ENCODE peak calls at places on chromosomes 4 and X, in ten cellular contexts. Y, H, T, I, B, V, G, K, D and U are unnamed samples.

GRCh38 chrX:73855546-73855945 is 292.5 kb downstream of the CHIC1 start:
- DNase-seq in K (peak; percentile 19), B (peak; percentile 53), H (peak; percentile 69), T (peak; percentile 80), V (peak; percentile 76), I (peak; percentile 76), Y (no peak), D (peak; percentile 75), G (peak; percentile 90), U (peak; percentile 80)

GRCh38 chr4:84578540-84579409 is 4.2 kb upstream of the CDS1 start:
- DNase-seq in D (peak; percentile 61), G (no peak), Y (no peak), T (no peak), B (peak; percentile 53), I (peak; percentile 26), H (no peak), K (no peak), V (peak; percentile 30), U (no peak)

GRCh38 chr4:1660948-1661677 is 23.0 kb downstream of the FAM53A start:
- DNase-seq in K (no peak), H (no peak), I (peak; percentile 27), Y (no peak), V (no peak), T (no peak), G (no peak), D (no peak), B (no peak), U (no peak)

GRCh38 chr4:5812506-5813229 is 80.2 kb downstream of the CRMP1 start:
- DNase-seq in K (no peak), D (peak; percentile 75), B (peak; percentile 52), I (peak; percentile 44), G (peak; percentile 52), V (peak; percentile 54), Y (peak; percentile 24), T (peak; percentile 13), H (no peak), U (peak; percentile 38)

GRCh38 chr4:4555916-4556315 is 14.1 kb upstream of the STX18 start:
- DNase-seq in K (no peak), B (peak; percentile 97), V (no peak), T (no peak), I (no peak), D (no peak), Y (peak; percentile 90), H (no peak), G (no peak), U (no peak)

GRCh38 chr4:151668687-151669402 is 92.0 kb downstream of the GATB start:
- DNase-seq in I (no peak), K (no peak), H (no peak), D (no peak), V (no peak), B (no peak), Y (no peak), G (no peak), T (no peak), U (no peak)

GRCh38 chr4:75621715-75622114 is 8.6 kb downstream of the CDKL2 start:
- DNase-seq in T (no peak), Y (no peak), H (no peak), G (no peak), B (no peak), V (no peak), K (no peak), D (no peak), I (no peak), U (no peak)

GRCh38 chr4:127997534-127998388 is 32.6 kb downstream of the ABHD18 start:
- DNase-seq in H (no peak), Y (no peak), B (peak; percentile 68), V (no peak), T (no peak), K (no peak), D (peak; percentile 14), I (peak; percentile 32), G (no peak), U (no peak)

GRCh38 chr4:19301527-19301926 is 950.2 kb upstream of the SLIT2 start:
- DNase-seq in Y (no peak), H (no peak), B (peak; percentile 55), G (no peak), K (no peak), V (no peak), D (no peak), T (no peak), I (no peak), U (no peak)

GRCh38 chr4:112968456-112969159 is 80.8 kb upstream of the ANK2 start:
- DNase-seq in V (no peak), B (peak; percentile 27), I (no peak), H (no peak), D (no peak), K (no peak), G (no peak), Y (no peak), T (no peak), U (no peak)

GRCh38 chr4:42678512-42678911 is 21.6 kb upstream of the ATP8A1 start:
- DNase-seq in H (no peak), D (no peak), B (no peak), I (no peak), K (no peak), Y (no peak), G (no peak), T (no peak), V (no peak), U (no peak)

GRCh38 chr4:64251779-64252178 is 157.5 kb downstream of the TECRL start:
- DNase-seq in I (no peak), K (no peak), G (no peak), Y (no peak), T (no peak), H (no peak), V (no peak), B (no peak), D (no peak), U (no peak)

GRCh38 chr4:87353592-87353991 is 30.9 kb upstream of the HSD17B13 start:
- DNase-seq in I (peak; percentile 42), K (no peak), Y (no peak), B (peak; percentile 23), G (peak; percentile 39), T (no peak), V (peak; percentile 41), D (peak; percentile 61), H (no peak), U (no peak)